ENCODE peak calls at places on chromosomes 11 and 22, in five cellular contexts. B is psoas muscle, S is tibial nerve, D is tibial artery, U is left ventricle myocardium inferior. Z is an unnamed sample. For H3K9me3 and H3K36me3, the result is how much of the 10 kb centered on the place peaks cover.

GRCh38 chr22:24190566-24191208 is 9.4 kb downstream of the SUSD2 start:
- DNase-seq in B (peak), S (no peak), D (peak), U (peak), Z (no peak)

GRCh38 chr22:43273902-43274484 is 69.2 kb downstream of the SCUBE1 start:
- DNase-seq in B (no peak), S (no peak), D (no peak), U (no peak), Z (no peak)

GRCh38 chr11:20443596-20443995 is 56.1 kb downstream of the PRMT3 start:
- DNase-seq in B (no peak), S (no peak), D (no peak), U (no peak), Z (no peak)

GRCh38 chr11:15519124-15519791 is 404.5 kb downstream of the INSC start:
- DNase-seq in B (no peak), S (no peak), D (no peak), U (no peak), Z (no peak)

GRCh38 chr11:125451400-125452124 is 44.5 kb downstream of the FEZ1 start:
- DNase-seq in B (no peak), S (peak), D (peak), U (peak), Z (peak)

GRCh38 chr11:118144869-118145268 is 7.8 kb downstream of the SCN4B start:
- DNase-seq in B (no peak), S (no peak), D (no peak), U (no peak), Z (peak)

GRCh38 chr22:44338183-44338812 is 25.5 kb upstream of the SHISAL1 start:
- DNase-seq in B (no peak), S (no peak), D (no peak), U (peak), Z (peak)

GRCh38 chr11:125956371-125956770 is 10.5 kb downstream of the VSIG10L2 start:
- DNase-seq in B (no peak), S (no peak), D (no peak), U (peak), Z (no peak)

GRCh38 chr11:111565111-111565720 is 24.7 kb downstream of the LAYN start:
- DNase-seq in B (no peak), S (peak), D (peak), U (peak), Z (peak)

GRCh38 chr22:29030618-29031235 is 30.9 kb downstream of the C22orf31 start:
- DNase-seq in B (peak), S (peak), D (peak), U (peak), Z (peak)

DNA sequence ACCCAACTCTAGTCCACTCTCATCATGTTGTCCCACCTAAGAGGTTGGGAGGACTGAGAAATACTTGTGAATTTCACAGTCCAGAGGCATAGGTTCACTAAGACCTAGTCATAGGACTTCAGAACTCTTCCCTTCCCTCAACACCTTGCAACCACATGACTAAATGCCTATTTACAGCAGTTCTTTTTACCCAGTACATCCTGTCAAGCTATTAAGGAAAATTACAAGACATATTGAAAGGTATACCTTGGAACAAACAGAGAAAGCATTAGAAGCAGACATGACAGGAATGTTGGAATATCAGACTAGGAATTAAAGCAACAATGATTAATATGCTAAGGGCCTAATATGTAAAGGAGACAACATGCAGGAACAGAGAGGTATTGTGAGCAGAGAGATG is 563.8 kb upstream of the LRRC4C start:
- DNase-seq in B (no peak), S (no peak), D (no peak), U (no peak), Z (no peak)
- H3K9me3 ChIP-seq in B (under half), S (under half), D (under half), U (under half), Z (under half)

DNA sequence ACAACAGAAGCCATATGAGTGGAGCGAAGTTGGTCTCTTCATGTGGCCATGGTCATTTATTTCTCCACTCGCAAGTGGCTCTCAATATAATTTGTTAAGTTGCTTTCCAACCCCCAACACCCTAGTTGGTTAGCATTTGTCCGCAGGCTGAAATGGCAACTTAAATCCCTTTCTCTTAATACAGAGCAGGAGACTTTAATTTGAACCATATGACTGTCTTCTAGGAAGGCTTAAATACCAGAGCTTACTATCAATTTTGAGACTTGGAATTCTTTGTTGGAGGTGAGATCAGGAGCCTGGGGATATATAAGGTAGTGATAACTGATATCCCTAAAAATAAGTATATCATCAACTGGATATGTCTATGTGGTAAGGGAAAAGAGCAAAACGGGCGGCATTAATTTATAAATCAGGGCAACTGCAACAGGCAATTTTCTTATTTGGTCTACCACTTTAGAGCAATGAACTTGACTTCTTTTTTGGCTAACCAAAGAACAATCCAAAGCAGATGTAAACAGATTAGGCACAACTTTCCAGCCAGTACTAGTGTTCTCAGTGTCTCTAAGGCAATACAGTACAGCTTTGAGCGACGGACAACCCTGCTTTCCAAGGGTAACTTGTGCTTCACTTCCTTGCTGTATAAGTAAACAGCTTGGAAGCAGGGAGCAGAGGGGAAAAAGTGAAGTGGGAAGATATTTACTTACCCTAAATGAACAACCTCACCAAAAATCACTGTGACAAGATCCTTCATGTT is 74.7 kb upstream of the APOA1 start:
- DNase-seq in B (no peak), S (no peak), D (no peak), U (no peak), Z (no peak)
- H3K27ac ChIP-seq in B (no peak), S (no peak), D (no peak), U (no peak), Z (no peak)

GRCh38 chr22:35333220-35333619 is 33.5 kb downstream of the TOM1 start:
- DNase-seq in B (no peak), S (no peak), D (no peak), U (no peak), Z (no peak)

GRCh38 chr22:35327690-35328471 is 28.2 kb downstream of the TOM1 start:
- DNase-seq in B (peak), S (no peak), D (no peak), U (no peak), Z (peak)

GRCh38 chr22:35329114-35329847 is 29.6 kb downstream of the TOM1 start:
- DNase-seq in B (peak), S (no peak), D (no peak), U (no peak), Z (no peak)

GRCh38 chr22:35328472-35328885 is 28.8 kb downstream of the TOM1 start:
- DNase-seq in B (peak), S (no peak), D (peak), U (peak), Z (no peak)

GRCh38 chr22:35330258-35330861 is 30.7 kb downstream of the TOM1 start:
- DNase-seq in B (peak), S (peak), D (peak), U (peak), Z (peak)
- H3K36me3 ChIP-seq in B (half or more), S (under half), D (half or more), U (half or more), Z (under half)

DNA sequence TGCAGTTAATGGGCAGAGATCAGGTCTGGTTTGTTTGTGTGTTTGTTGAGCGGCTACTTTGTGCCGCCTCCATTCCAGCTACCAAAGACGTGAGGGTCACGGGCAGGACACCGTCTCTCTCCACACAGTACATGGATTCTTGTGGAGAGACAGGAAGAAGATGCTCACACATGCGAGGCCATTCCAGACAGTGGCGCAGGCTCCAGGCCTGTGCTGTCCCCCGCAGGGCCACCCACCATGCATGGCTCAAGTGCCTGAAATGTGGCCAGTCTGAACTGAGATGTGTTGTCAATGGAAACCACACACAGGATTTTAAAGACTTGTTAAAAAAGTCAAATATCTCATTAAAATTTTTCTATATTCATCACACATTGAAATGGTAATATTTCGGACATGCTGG is 848.3 kb downstream of the TBC1D22A start:
- DNase-seq in B (peak), S (no peak), D (no peak), U (no peak), Z (no peak)
- H3K9me3 ChIP-seq in B (under half), S (under half), D (under half), U (under half), Z (under half)

GRCh38 chr11:67705264-67705663 is 30.8 kb upstream of the ALDH3B2 start:
- DNase-seq in B (no peak), S (no peak), D (no peak), U (no peak), Z (no peak)
- H3K27ac ChIP-seq in B (no peak), S (no peak), D (no peak), U (no peak), Z (no peak)

DNA sequence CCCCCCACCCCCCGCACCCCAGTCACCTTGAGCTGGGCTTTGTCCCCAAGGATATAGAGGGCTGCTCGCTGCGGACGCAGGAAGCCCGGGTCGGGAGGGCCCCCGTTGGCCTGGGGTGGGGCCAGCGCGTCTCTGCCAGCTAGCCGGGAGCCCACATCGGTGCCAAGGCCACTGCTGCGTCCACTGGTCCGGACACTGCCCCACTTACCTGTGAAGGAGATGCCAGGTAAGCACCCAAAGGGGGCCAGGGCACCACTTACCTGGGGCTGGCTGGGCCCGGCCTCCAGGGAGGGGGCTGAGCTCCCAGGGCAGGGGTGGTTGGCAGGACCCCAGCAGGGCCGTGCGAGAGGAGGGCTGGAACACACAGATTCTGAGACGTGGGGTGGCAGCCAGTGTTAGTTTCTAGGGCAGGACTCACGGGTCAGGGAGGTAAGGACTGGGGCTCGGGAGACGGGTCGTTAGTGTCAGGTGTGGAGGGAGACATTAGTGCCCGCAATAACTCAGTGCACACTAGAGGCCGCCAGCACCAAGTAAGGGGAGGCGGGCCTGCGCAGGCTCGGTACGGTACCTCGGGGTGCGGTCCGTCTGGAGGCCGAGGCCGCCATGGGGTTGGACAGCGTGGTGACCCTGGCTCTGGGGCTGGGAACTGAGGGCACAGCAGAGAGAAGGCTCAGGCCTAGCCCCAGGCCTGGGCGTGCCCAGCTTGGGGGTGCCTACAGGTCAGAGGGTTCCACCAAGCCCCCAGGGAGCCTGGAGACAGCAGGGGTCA is 18.2 kb downstream of the SBF1 start:
- DNase-seq in B (no peak), S (no peak), D (no peak), U (no peak), Z (no peak)
- H3K36me3 ChIP-seq in B (half or more), S (half or more), D (half or more), U (half or more), Z (under half)

DNA sequence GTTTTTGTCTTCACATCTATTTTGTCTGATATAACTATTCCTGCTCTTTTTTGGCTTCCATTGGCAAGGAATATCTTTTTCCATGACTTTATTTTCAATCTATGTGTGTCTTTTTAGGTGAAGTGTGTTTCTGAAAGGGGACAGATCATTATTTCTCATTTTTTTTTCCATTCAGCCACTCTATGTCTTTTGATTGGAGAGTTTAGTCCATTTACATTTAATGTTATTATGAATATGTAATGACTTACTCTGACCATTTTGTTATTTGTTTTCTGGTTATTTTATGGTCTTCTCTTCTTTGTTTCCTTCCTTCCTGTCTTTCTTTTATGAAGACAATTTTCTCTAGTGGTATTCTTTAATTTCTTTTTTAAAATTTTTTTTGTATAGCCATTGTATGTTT is 178.6 kb upstream of the CNTN5 start:
- DNase-seq in B (no peak), S (no peak), D (no peak), U (no peak), Z (no peak)
- H3K9me3 ChIP-seq in B (under half), S (under half), D (under half), U (under half), Z (under half)